ENCODE peak calls at places on chromosomes 16 and 17, in six cellular contexts. V, Z, U, M, S and I are unnamed samples.
A peak's percentile ranks its signal among the peaks of the same experiment; 100 is the strongest.

GRCh38 chr17:79050591-79050990 is 24.0 kb upstream of the ENGASE start:
- DNase-seq in V (no peak), Z (no peak), U (no peak), M (peak; percentile 7), S (no peak), I (peak; percentile 48)

GRCh38 chr17:2239882-2240430 is 63.6 kb downstream of the SMG6 start:
- DNase-seq in V (no peak), Z (peak; percentile 64), U (peak; percentile 26), M (no peak), S (no peak), I (peak; percentile 89)

GRCh38 chr16:5041604-5042133 is 7.9 kb upstream of the NAGPA start:
- DNase-seq in V (no peak), Z (no peak), U (no peak), M (no peak), S (no peak), I (no peak)

GRCh38 chr16:65975049-65975708 is 391.3 kb upstream of the CDH5 start:
- DNase-seq in V (no peak), Z (no peak), U (no peak), M (no peak), S (no peak), I (no peak)

GRCh38 chr17:35849469-35850348 is 19.0 kb downstream of the HEATR9 start:
- DNase-seq in V (peak; percentile 44), Z (peak; percentile 64), U (no peak), M (no peak), S (peak; percentile 91), I (no peak)

GRCh38 chr17:27384261-27384701 is 72.0 kb upstream of the KSR1 start:
- DNase-seq in V (no peak), Z (no peak), U (no peak), M (no peak), S (no peak), I (no peak)

GRCh38 chr16:80894091-80894490 is 89.7 kb upstream of the CDYL2 start:
- DNase-seq in V (no peak), Z (no peak), U (no peak), M (no peak), S (no peak), I (no peak)

GRCh38 chr16:11583171-11583570 is 3.5 kb downstream of the LITAF start:
- DNase-seq in V (no peak), Z (no peak), U (no peak), M (no peak), S (no peak), I (peak; percentile 5)

GRCh38 chr17:80750263-80750662 is 205.6 kb downstream of the RPTOR start:
- DNase-seq in V (no peak), Z (peak; percentile 55), U (no peak), M (no peak), S (no peak), I (peak; percentile 62)

GRCh38 chr16:22844426-22844825 is 30.5 kb downstream of the HS3ST2 start:
- DNase-seq in V (no peak), Z (no peak), U (no peak), M (no peak), S (no peak), I (no peak)

GRCh38 chr17:49193513-49194296 is 16.7 kb downstream of the GNGT2 start:
- DNase-seq in V (no peak), Z (peak; percentile 62), U (no peak), M (peak; percentile 55), S (peak; percentile 12), I (no peak)

GRCh38 chr17:48631693-48632578 is 5.8 kb upstream of the HOXB9 start:
- DNase-seq in V (no peak), Z (no peak), U (no peak), M (no peak), S (peak; percentile 76), I (peak; percentile 65)

GRCh38 chr16:49464093-49464492 is 90.5 kb downstream of the C16orf78 start:
- DNase-seq in V (no peak), Z (peak; percentile 23), U (no peak), M (no peak), S (no peak), I (no peak)

GRCh38 chr16:66278604-66279262 is 87.8 kb upstream of the CDH5 start:
- DNase-seq in V (no peak), Z (peak; percentile 6), U (no peak), M (no peak), S (peak; percentile 67), I (peak; percentile 18)

GRCh38 chr17:44555056-44555455 is 2.2 kb upstream of the FZD2 start:
- DNase-seq in V (no peak), Z (no peak), U (no peak), M (no peak), S (no peak), I (no peak)